ENCODE peak calls at places on chromosomes 4 and X, in nine cellular contexts. H is ureter; W is esophagus muscularis mucosa; Z is stimulated activated CD8-positive, alpha-beta memory T cell treated with anti-CD3 and anti-CD28 coated beads, Interleukin-12 subunit alpha, Interleukin-12 subunit beta, amount 100 ng/mL, for 4 hours; M is psoas muscle; U is A172; N is fibroblast of mammary gland; Q is M059J; D is stromal cell of bone marrow. L is an unnamed sample.

GRCh38 chrX:93422693-93423092 is 250.7 kb downstream of the NAP1L3 start:
- DNase-seq in H (no peak), W (no peak), Q (peak), D (no peak), N (peak), M (no peak), Z (no peak), U (no peak), L (peak)

GRCh38 chr4:2348786-2349185 is 69.7 kb downstream of the ZFYVE28 start:
- DNase-seq in Q (no peak), H (no peak), Z (no peak), D (no peak), M (no peak), U (no peak), N (peak), W (no peak), L (no peak)

GRCh38 chrX:117641913-117642656 is 474.5 kb downstream of the KLHL13 start:
- DNase-seq in U (no peak), D (no peak), N (no peak), H (no peak), Q (no peak), W (no peak), M (no peak), Z (no peak), L (no peak)

GRCh38 chrX:9905288-9905687 is 61.9 kb upstream of the CLDN34 start:
- DNase-seq in D (peak), W (no peak), Z (no peak), H (no peak), U (no peak), Q (no peak), M (no peak), N (peak), L (peak)

GRCh38 chr4:7753271-7753670 is 186.4 kb downstream of the AFAP1 start:
- DNase-seq in D (no peak), W (no peak), Z (no peak), Q (no peak), H (no peak), M (no peak), U (peak), N (peak), L (no peak)

GRCh38 chrX:1226249-1226648 is 13.8 kb upstream of the CRLF2 start:
- DNase-seq in H (no peak), W (no peak), M (no peak), Q (no peak), D (no peak), N (no peak), U (no peak), Z (no peak), L (no peak)

GRCh38 chrX:46408553-46409407 is 136.4 kb downstream of the ZNF674 start:
- DNase-seq in Q (peak), W (no peak), D (peak), U (peak), Z (peak), N (peak), M (peak), H (peak), L (peak)

GRCh38 chrX:53678667-53679066 is 7.9 kb downstream of the HUWE1 start:
- DNase-seq in U (peak), Q (peak), W (no peak), M (no peak), D (no peak), N (peak), H (no peak), Z (no peak), L (no peak)

GRCh38 chrX:110108381-110108796 is 105.5 kb downstream of the TMEM164 start:
- DNase-seq in N (peak), M (no peak), Z (no peak), H (no peak), W (no peak), D (no peak), U (no peak), Q (peak), L (peak)

GRCh38 chr4:153223935-153224334 is 19.7 kb downstream of the TRIM2 start:
- DNase-seq in H (no peak), M (no peak), Z (no peak), Q (peak), U (peak), D (no peak), W (no peak), N (peak), L (no peak)

GRCh38 chrX:110418220-110418856 is 59.7 kb downstream of the RTL9 start:
- DNase-seq in H (peak), N (peak), Q (peak), M (no peak), W (no peak), D (peak), U (no peak), Z (no peak), L (peak)

L was measured in testis.